ENCODE peak calls at places on chromosomes 3 and 15, in five cellular contexts. One of them, this sample, is unnamed. For H3K36me3, the result is how much of the 10 kb centered on the place peaks cover.

GRCh38 chr3:194046995-194047681 is 88.8 kb upstream of the HES1 start:
- DNase-seq in mucosa of descending colon: peak
- DNase-seq in astrocyte: no peak
- DNase-seq in SJCRH30: peak
- DNase-seq in HepG2: no peak
- DNase-seq in this sample: peak

GRCh38 chr3:46998121-46998851 is 18.8 kb downstream of the NBEAL2 start:
- DNase-seq in HepG2: peak
- DNase-seq in astrocyte: no peak
- DNase-seq in SJCRH30: peak
- DNase-seq in mucosa of descending colon: peak
- DNase-seq in this sample: peak

GRCh38 chr3:160393346-160394008 is 5.5 kb downstream of the IFT80 start:
- DNase-seq in mucosa of descending colon: no peak
- DNase-seq in astrocyte: no peak
- DNase-seq in SJCRH30: no peak
- DNase-seq in HepG2: no peak
- DNase-seq in this sample: no peak

GRCh38 chr3:16738451-16738850 is 133.2 kb upstream of the DAZL start:
- DNase-seq in mucosa of descending colon: no peak
- DNase-seq in HepG2: no peak
- DNase-seq in SJCRH30: no peak
- DNase-seq in astrocyte: no peak
- DNase-seq in this sample: no peak

GRCh38 chr3:144264350-144264749 is 292.7 kb downstream of the DIPK2A start:
- DNase-seq in HepG2: no peak
- DNase-seq in mucosa of descending colon: no peak
- DNase-seq in SJCRH30: no peak
- DNase-seq in astrocyte: no peak
- DNase-seq in this sample: no peak

GRCh38 chr3:396293-396692 is 199.7 kb downstream of the CHL1 start:
- DNase-seq in astrocyte: no peak
- DNase-seq in HepG2: no peak
- DNase-seq in mucosa of descending colon: no peak
- DNase-seq in SJCRH30: no peak
- DNase-seq in this sample: no peak

GRCh38 chr3:171505822-171506333 is 45.7 kb upstream of the TNIK start:
- DNase-seq in HepG2: no peak
- DNase-seq in astrocyte: no peak
- DNase-seq in mucosa of descending colon: no peak
- DNase-seq in SJCRH30: no peak
- DNase-seq in this sample: no peak

GRCh38 chr3:9397911-9398714 is 698 bp downstream of the SETD5 start:
- DNase-seq in HepG2: peak
- DNase-seq in SJCRH30: peak
- DNase-seq in mucosa of descending colon: peak
- DNase-seq in astrocyte: no peak
- DNase-seq in this sample: peak

GRCh38 chr3:45642731-45643152 is 46.5 kb upstream of the SACM1L start:
- DNase-seq in HepG2: no peak
- DNase-seq in SJCRH30: no peak
- DNase-seq in mucosa of descending colon: no peak
- DNase-seq in astrocyte: peak
- DNase-seq in this sample: no peak

GRCh38 chr3:130276203-130276803 is 69.2 kb upstream of the COL6A5 start:
- DNase-seq in SJCRH30: peak
- DNase-seq in astrocyte: peak
- DNase-seq in mucosa of descending colon: no peak
- DNase-seq in HepG2: peak
- DNase-seq in this sample: peak

GRCh38 chr15:82045179-82045891 is 483 bp downstream of the MEX3B start:
- DNase-seq in SJCRH30: peak
- DNase-seq in HepG2: no peak
- DNase-seq in mucosa of descending colon: peak
- DNase-seq in astrocyte: peak
- DNase-seq in this sample: no peak

GRCh38 chr3:170109579-170110293 is 71.8 kb downstream of the PHC3 start:
- DNase-seq in mucosa of descending colon: no peak
- DNase-seq in HepG2: no peak
- DNase-seq in SJCRH30: no peak
- DNase-seq in astrocyte: no peak
- DNase-seq in this sample: no peak

GRCh38 chr3:130843441-130843840 is 50.4 kb upstream of the ATP2C1 start:
- DNase-seq in SJCRH30: no peak
- DNase-seq in mucosa of descending colon: no peak
- DNase-seq in astrocyte: no peak
- DNase-seq in HepG2: no peak
- DNase-seq in this sample: no peak

GRCh38 chr3:152417181-152417580 is 148.5 kb downstream of the MBNL1 start:
- DNase-seq in SJCRH30: no peak
- DNase-seq in astrocyte: peak
- DNase-seq in HepG2: no peak
- DNase-seq in mucosa of descending colon: no peak
- DNase-seq in this sample: no peak

GRCh38 chr15:95138604-95139270 is 907.4 kb downstream of the MCTP2 start:
- DNase-seq in astrocyte: no peak
- DNase-seq in HepG2: no peak
- DNase-seq in SJCRH30: no peak
- DNase-seq in mucosa of descending colon: no peak
- DNase-seq in this sample: no peak

GRCh38 chr15:99305761-99306505 is 54.7 kb downstream of the LRRC28 start:
- DNase-seq in mucosa of descending colon: no peak
- DNase-seq in astrocyte: peak
- DNase-seq in SJCRH30: peak
- DNase-seq in HepG2: peak
- DNase-seq in this sample: no peak

GRCh38 chr15:71547066-71547465 is 263.3 kb upstream of the NR2E3 start:
- DNase-seq in SJCRH30: peak
- DNase-seq in mucosa of descending colon: peak
- DNase-seq in astrocyte: no peak
- DNase-seq in HepG2: no peak
- DNase-seq in this sample: no peak

GRCh38 chr15:87582169-87582568 is 674.4 kb downstream of the NTRK3 start:
- DNase-seq in mucosa of descending colon: no peak
- DNase-seq in astrocyte: no peak
- DNase-seq in HepG2: no peak
- DNase-seq in SJCRH30: peak
- DNase-seq in this sample: no peak

GRCh38 chr3:14144423-14145075 is 19.7 kb downstream of the TMEM43 start:
- DNase-seq in astrocyte: peak
- DNase-seq in HepG2: peak
- DNase-seq in mucosa of descending colon: no peak
- DNase-seq in SJCRH30: peak
- DNase-seq in this sample: peak

GRCh38 chr3:137324114-137324513 is 366.3 kb downstream of the IL20RB start:
- DNase-seq in mucosa of descending colon: no peak
- DNase-seq in SJCRH30: no peak
- DNase-seq in astrocyte: no peak
- DNase-seq in HepG2: no peak
- DNase-seq in this sample: no peak

GRCh38 chr3:56811545-56812202 is 9.9 kb upstream of the ARHGEF3 start:
- DNase-seq in SJCRH30: no peak
- DNase-seq in mucosa of descending colon: no peak
- DNase-seq in HepG2: no peak
- DNase-seq in astrocyte: no peak
- DNase-seq in this sample: no peak
- H3K4me3 ChIP-seq in SJCRH30: no peak
- H3K4me3 ChIP-seq in mucosa of descending colon: no peak
- H3K4me3 ChIP-seq in HepG2: no peak
- H3K4me3 ChIP-seq in astrocyte: no peak
- H3K4me3 ChIP-seq in this sample: no peak

DNA sequence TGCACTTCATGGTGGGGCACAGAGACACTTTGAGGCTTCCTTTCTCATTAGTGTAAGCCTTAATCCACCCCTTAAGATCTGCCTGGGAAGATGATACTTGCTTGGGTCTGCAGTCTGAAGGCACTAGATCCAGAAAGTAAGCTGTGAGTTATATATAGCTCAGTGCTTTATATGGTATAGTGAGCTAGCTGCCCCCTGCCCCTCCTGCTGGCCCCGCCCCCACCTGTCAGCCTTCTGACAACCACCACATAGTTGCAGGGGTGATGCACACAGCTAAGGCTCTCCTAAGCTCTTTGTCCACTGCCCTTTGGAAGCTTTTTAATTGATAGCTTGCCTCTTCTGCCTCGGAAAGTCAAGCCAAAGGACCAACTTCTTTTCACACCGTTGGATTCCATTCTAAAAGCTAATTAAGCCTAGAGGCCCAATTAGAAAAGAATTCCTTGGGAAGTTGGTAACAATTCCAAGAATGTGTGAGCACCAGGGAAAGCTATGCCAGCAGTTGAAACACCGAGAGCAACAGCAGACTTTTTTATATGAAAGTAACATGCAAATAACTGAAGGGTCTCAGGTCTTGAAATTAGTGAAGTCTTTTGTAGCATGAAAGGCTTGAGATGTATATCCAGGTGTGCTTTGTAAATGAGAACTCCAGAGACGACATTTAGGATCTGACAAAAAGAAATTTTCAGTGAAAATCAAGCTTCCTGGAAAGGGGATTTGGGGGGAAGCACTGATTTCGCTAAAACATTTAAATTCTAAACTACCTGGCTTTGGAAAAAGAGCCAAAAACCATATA is 2.3 kb downstream of the TPM1 start:
- DNase-seq in mucosa of descending colon: no peak
- DNase-seq in SJCRH30: no peak
- DNase-seq in HepG2: no peak
- DNase-seq in astrocyte: peak
- DNase-seq in this sample: no peak
- H3K36me3 ChIP-seq in mucosa of descending colon: under half
- H3K36me3 ChIP-seq in SJCRH30: under half
- H3K36me3 ChIP-seq in HepG2: under half
- H3K36me3 ChIP-seq in astrocyte: under half
- H3K36me3 ChIP-seq in this sample: under half

GRCh38 chr3:65485826-65486592 is 552.7 kb downstream of the MAGI1 start:
- DNase-seq in HepG2: no peak
- DNase-seq in SJCRH30: no peak
- DNase-seq in mucosa of descending colon: no peak
- DNase-seq in astrocyte: no peak
- DNase-seq in this sample: no peak

GRCh38 chr3:65484964-65485363 is 553.8 kb downstream of the MAGI1 start:
- DNase-seq in mucosa of descending colon: no peak
- DNase-seq in HepG2: no peak
- DNase-seq in SJCRH30: no peak
- DNase-seq in astrocyte: no peak
- DNase-seq in this sample: no peak

GRCh38 chr3:65479967-65480366 is 558.8 kb downstream of the MAGI1 start:
- DNase-seq in HepG2: no peak
- DNase-seq in mucosa of descending colon: no peak
- DNase-seq in SJCRH30: no peak
- DNase-seq in astrocyte: no peak
- DNase-seq in this sample: no peak

GRCh38 chr3:65481085-65481484 is 557.6 kb downstream of the MAGI1 start:
- DNase-seq in astrocyte: no peak
- DNase-seq in mucosa of descending colon: no peak
- DNase-seq in SJCRH30: no peak
- DNase-seq in HepG2: no peak
- DNase-seq in this sample: no peak

GRCh38 chr3:65483475-65483874 is 555.2 kb downstream of the MAGI1 start:
- DNase-seq in astrocyte: peak
- DNase-seq in SJCRH30: no peak
- DNase-seq in mucosa of descending colon: no peak
- DNase-seq in HepG2: no peak
- DNase-seq in this sample: peak
- H3K4me3 ChIP-seq in astrocyte: no peak
- H3K4me3 ChIP-seq in SJCRH30: no peak
- H3K4me3 ChIP-seq in mucosa of descending colon: no peak
- H3K4me3 ChIP-seq in HepG2: no peak
- H3K4me3 ChIP-seq in this sample: no peak

GRCh38 chr15:41480396-41481140 is 13.1 kb upstream of the ITPKA start:
- DNase-seq in HepG2: no peak
- DNase-seq in SJCRH30: peak
- DNase-seq in mucosa of descending colon: peak
- DNase-seq in astrocyte: no peak
- DNase-seq in this sample: no peak

GRCh38 chr15:41483115-41483514 is 10.6 kb upstream of the ITPKA start:
- DNase-seq in mucosa of descending colon: no peak
- DNase-seq in SJCRH30: no peak
- DNase-seq in astrocyte: no peak
- DNase-seq in HepG2: no peak
- DNase-seq in this sample: no peak

GRCh38 chr15:41482478-41482877 is 11.2 kb upstream of the ITPKA start:
- DNase-seq in mucosa of descending colon: no peak
- DNase-seq in HepG2: no peak
- DNase-seq in astrocyte: no peak
- DNase-seq in SJCRH30: no peak
- DNase-seq in this sample: no peak

GRCh38 chr15:41483519-41483918 is 10.2 kb upstream of the ITPKA start:
- DNase-seq in mucosa of descending colon: no peak
- DNase-seq in astrocyte: no peak
- DNase-seq in HepG2: no peak
- DNase-seq in SJCRH30: no peak
- DNase-seq in this sample: peak

DNA sequence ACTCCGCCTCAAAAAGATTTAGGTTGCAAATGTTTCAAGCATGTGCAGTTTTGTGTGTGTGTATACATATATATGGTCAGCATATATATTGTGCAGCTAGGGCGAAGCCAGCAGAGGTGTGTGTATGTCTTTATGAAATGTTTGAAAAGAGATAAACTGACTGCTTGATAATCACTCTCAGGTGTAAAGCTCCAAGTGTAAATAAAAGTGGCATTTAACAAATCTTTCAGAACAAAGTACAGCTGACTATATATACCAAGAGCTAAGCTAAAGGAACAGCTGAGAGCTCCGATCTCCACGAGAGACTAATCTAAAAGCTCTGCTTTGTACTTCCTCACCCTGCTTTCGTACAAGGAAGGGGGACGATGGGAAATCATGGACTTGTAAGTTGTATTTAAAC is 11.6 kb upstream of the ITPKA start:
- DNase-seq in astrocyte: no peak
- DNase-seq in mucosa of descending colon: no peak
- DNase-seq in HepG2: no peak
- DNase-seq in SJCRH30: no peak
- DNase-seq in this sample: peak
- H3K36me3 ChIP-seq in astrocyte: under half
- H3K36me3 ChIP-seq in mucosa of descending colon: under half
- H3K36me3 ChIP-seq in HepG2: under half
- H3K36me3 ChIP-seq in SJCRH30: under half
- H3K36me3 ChIP-seq in this sample: under half

GRCh38 chr3:180870008-180870733 is 42.3 kb upstream of the FXR1 start:
- DNase-seq in mucosa of descending colon: no peak
- DNase-seq in SJCRH30: peak
- DNase-seq in HepG2: no peak
- DNase-seq in astrocyte: no peak
- DNase-seq in this sample: no peak
- H3K4me3 ChIP-seq in mucosa of descending colon: no peak
- H3K4me3 ChIP-seq in SJCRH30: peak
- H3K4me3 ChIP-seq in HepG2: no peak
- H3K4me3 ChIP-seq in astrocyte: no peak
- H3K4me3 ChIP-seq in this sample: no peak

DNA sequence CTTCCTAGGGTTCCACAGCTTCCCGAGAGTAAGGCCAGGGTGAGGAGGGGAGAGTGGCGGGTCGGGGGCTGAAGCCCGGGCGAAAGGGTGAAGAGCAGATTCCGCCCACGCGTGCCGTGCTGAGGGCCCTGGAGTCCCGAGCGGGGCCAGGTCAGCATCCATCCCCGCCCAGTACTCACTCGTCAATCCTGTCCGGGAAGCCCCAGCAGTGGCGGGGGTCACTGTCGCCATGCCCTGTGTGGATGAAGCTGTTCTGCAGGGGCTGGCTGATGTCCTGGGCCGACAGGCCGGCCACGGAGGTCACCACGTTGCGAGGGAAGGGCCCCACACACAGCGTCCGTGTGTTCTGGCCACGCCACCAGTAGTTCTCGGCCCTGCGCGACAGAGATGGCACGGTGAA is 36.3 kb downstream of the TNK2 start:
- DNase-seq in HepG2: no peak
- DNase-seq in SJCRH30: no peak
- DNase-seq in astrocyte: no peak
- DNase-seq in mucosa of descending colon: peak
- DNase-seq in this sample: no peak
- H3K36me3 ChIP-seq in HepG2: under half
- H3K36me3 ChIP-seq in SJCRH30: under half
- H3K36me3 ChIP-seq in astrocyte: under half
- H3K36me3 ChIP-seq in mucosa of descending colon: under half
- H3K36me3 ChIP-seq in this sample: under half